ENCODE peak calls at places on chromosome 18, in nine cellular contexts. One of them, this sample, is unnamed.

GRCh38 chr18:73514449-73514848 is 633.2 kb downstream of the FBXO15 start:
- DNase-seq in thoracic aorta: no peak
- DNase-seq in CD4-positive, CD25-positive, alpha-beta regulatory T cell: no peak
- DNase-seq in colonic mucosa: no peak
- DNase-seq in PC-9: no peak
- DNase-seq in neural progenitor cell: no peak
- DNase-seq in GM12878: no peak
- DNase-seq in right lobe of liver: no peak
- DNase-seq in SJCRH30: no peak
- DNase-seq in this sample: no peak

GRCh38 chr18:43664487-43665008 is 387.3 kb upstream of the SYT4 start:
- DNase-seq in thoracic aorta: no peak
- DNase-seq in CD4-positive, CD25-positive, alpha-beta regulatory T cell: no peak
- DNase-seq in colonic mucosa: no peak
- DNase-seq in PC-9: no peak
- DNase-seq in neural progenitor cell: no peak
- DNase-seq in GM12878: no peak
- DNase-seq in right lobe of liver: no peak
- DNase-seq in SJCRH30: no peak
- DNase-seq in this sample: no peak

GRCh38 chr18:812123-812672 is at the start of gene YES1:
- DNase-seq in thoracic aorta: peak; percentile 21
- DNase-seq in CD4-positive, CD25-positive, alpha-beta regulatory T cell: peak; percentile 71
- DNase-seq in colonic mucosa: peak; percentile 82
- DNase-seq in PC-9: peak; percentile 87
- DNase-seq in neural progenitor cell: peak; percentile 93
- DNase-seq in GM12878: no peak
- DNase-seq in right lobe of liver: peak; percentile 87
- DNase-seq in SJCRH30: peak; percentile 86
- DNase-seq in this sample: peak; percentile 85

GRCh38 chr18:48640566-48641270 is 101.9 kb downstream of the CTIF start:
- DNase-seq in thoracic aorta: no peak
- DNase-seq in CD4-positive, CD25-positive, alpha-beta regulatory T cell: no peak
- DNase-seq in colonic mucosa: no peak
- DNase-seq in PC-9: no peak
- DNase-seq in neural progenitor cell: no peak
- DNase-seq in GM12878: no peak
- DNase-seq in right lobe of liver: no peak
- DNase-seq in SJCRH30: no peak
- DNase-seq in this sample: no peak

GRCh38 chr18:5294113-5294617 is 1.4 kb downstream of the ZBTB14 start:
- DNase-seq in thoracic aorta: no peak
- DNase-seq in CD4-positive, CD25-positive, alpha-beta regulatory T cell: no peak
- DNase-seq in colonic mucosa: peak; percentile 76
- DNase-seq in PC-9: no peak
- DNase-seq in neural progenitor cell: no peak
- DNase-seq in GM12878: no peak
- DNase-seq in right lobe of liver: peak; percentile 46
- DNase-seq in SJCRH30: peak; percentile 18
- DNase-seq in this sample: peak; percentile 65

GRCh38 chr18:7082666-7083065 is 34.9 kb downstream of the LAMA1 start:
- DNase-seq in thoracic aorta: no peak
- DNase-seq in CD4-positive, CD25-positive, alpha-beta regulatory T cell: no peak
- DNase-seq in colonic mucosa: no peak
- DNase-seq in PC-9: no peak
- DNase-seq in neural progenitor cell: no peak
- DNase-seq in GM12878: no peak
- DNase-seq in right lobe of liver: no peak
- DNase-seq in SJCRH30: no peak
- DNase-seq in this sample: no peak

GRCh38 chr18:74831571-74832250 is 234.0 kb downstream of the ZNF407 start:
- DNase-seq in thoracic aorta: no peak
- DNase-seq in CD4-positive, CD25-positive, alpha-beta regulatory T cell: no peak
- DNase-seq in colonic mucosa: no peak
- DNase-seq in PC-9: no peak
- DNase-seq in neural progenitor cell: no peak
- DNase-seq in GM12878: no peak
- DNase-seq in right lobe of liver: no peak
- DNase-seq in SJCRH30: no peak
- DNase-seq in this sample: no peak

GRCh38 chr18:44048846-44049245 is 631.8 kb upstream of the SETBP1 start:
- DNase-seq in thoracic aorta: no peak
- DNase-seq in CD4-positive, CD25-positive, alpha-beta regulatory T cell: no peak
- DNase-seq in colonic mucosa: no peak
- DNase-seq in PC-9: no peak
- DNase-seq in neural progenitor cell: no peak
- DNase-seq in GM12878: no peak
- DNase-seq in right lobe of liver: no peak
- DNase-seq in SJCRH30: no peak
- DNase-seq in this sample: no peak

GRCh38 chr18:32674491-32674890 is 98.3 kb downstream of the KLHL14 start:
- DNase-seq in thoracic aorta: no peak
- DNase-seq in CD4-positive, CD25-positive, alpha-beta regulatory T cell: no peak
- DNase-seq in colonic mucosa: no peak
- DNase-seq in PC-9: no peak
- DNase-seq in neural progenitor cell: peak; percentile 40
- DNase-seq in GM12878: no peak
- DNase-seq in right lobe of liver: no peak
- DNase-seq in SJCRH30: no peak
- DNase-seq in this sample: peak; percentile 3

DNA sequence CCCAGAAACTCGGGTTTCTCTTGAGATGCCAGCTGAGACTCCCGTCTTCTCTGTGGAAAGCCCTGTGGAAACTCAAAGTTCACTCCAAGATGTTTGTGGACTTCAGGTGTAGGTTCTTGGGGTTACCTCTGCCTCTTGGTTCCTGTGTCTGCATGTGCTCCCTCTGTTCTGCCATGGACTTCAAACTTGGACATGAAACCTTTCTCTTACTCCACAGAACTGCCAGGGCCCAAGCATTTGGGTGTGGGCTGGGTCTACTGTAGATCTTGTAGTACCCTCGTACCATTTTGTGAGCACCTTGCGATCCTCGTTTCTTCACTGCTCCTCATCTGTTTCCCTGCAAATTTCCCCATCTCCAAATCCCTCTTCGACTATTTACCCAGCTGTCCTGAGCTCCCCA is 175.5 kb downstream of the HAUS1 start:
- DNase-seq in thoracic aorta: no peak
- DNase-seq in CD4-positive, CD25-positive, alpha-beta regulatory T cell: no peak
- DNase-seq in colonic mucosa: no peak
- DNase-seq in PC-9: no peak
- DNase-seq in neural progenitor cell: no peak
- DNase-seq in GM12878: no peak
- DNase-seq in right lobe of liver: no peak
- DNase-seq in SJCRH30: no peak
- DNase-seq in this sample: no peak
- H3K27ac ChIP-seq in thoracic aorta: no peak overlapping the region
- H3K27ac ChIP-seq in CD4-positive, CD25-positive, alpha-beta regulatory T cell: no peak overlapping the region
- H3K27ac ChIP-seq in colonic mucosa: no peak overlapping the region
- H3K27ac ChIP-seq in PC-9: no peak overlapping the region
- H3K27ac ChIP-seq in neural progenitor cell: no peak overlapping the region
- H3K27ac ChIP-seq in GM12878: no peak overlapping the region
- H3K27ac ChIP-seq in right lobe of liver: no peak overlapping the region
- H3K27ac ChIP-seq in SJCRH30: no peak overlapping the region
- H3K27ac ChIP-seq in this sample: no peak overlapping the region

DNA sequence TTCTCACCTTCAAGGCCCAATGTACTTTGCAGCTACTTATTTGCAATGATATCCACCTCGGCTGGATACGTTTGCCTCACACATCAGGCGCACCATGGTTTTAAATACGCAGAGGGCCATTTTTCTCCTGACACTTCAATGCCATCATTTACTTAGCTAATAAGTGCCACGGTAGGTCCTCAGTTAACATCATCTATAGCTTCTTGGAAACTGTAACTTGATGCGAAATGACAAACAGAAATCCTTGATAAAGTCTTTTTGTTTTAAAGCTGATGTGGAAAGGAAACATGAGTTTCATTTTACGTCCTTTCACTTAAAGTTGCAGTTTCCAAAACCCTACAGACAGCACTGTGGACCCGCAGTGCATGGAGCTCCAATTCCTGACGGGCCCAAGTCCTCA is 37.1 kb downstream of the ZNF516 start:
- DNase-seq in thoracic aorta: no peak
- DNase-seq in CD4-positive, CD25-positive, alpha-beta regulatory T cell: no peak
- DNase-seq in colonic mucosa: no peak
- DNase-seq in PC-9: no peak
- DNase-seq in neural progenitor cell: no peak
- DNase-seq in GM12878: no peak
- DNase-seq in right lobe of liver: no peak
- DNase-seq in SJCRH30: no peak
- DNase-seq in this sample: no peak
- H3K4me1 ChIP-seq in thoracic aorta: peaks cover 3% of the 10 kb centered on the region
- H3K4me1 ChIP-seq in CD4-positive, CD25-positive, alpha-beta regulatory T cell: no peaks in the 10 kb centered on the region
- H3K4me1 ChIP-seq in colonic mucosa: no peaks in the 10 kb centered on the region
- H3K4me1 ChIP-seq in PC-9: no peaks in the 10 kb centered on the region
- H3K4me1 ChIP-seq in neural progenitor cell: peaks cover 53% of the 10 kb centered on the region
- H3K4me1 ChIP-seq in GM12878: peaks cover 10% of the 10 kb centered on the region
- H3K4me1 ChIP-seq in right lobe of liver: no peaks in the 10 kb centered on the region
- H3K4me1 ChIP-seq in SJCRH30: peaks cover 9% of the 10 kb centered on the region
- H3K4me1 ChIP-seq in this sample: no peaks in the 10 kb centered on the region

GRCh38 chr18:9925795-9926194 is 12.0 kb downstream of the VAPA start:
- DNase-seq in thoracic aorta: no peak
- DNase-seq in CD4-positive, CD25-positive, alpha-beta regulatory T cell: no peak
- DNase-seq in colonic mucosa: no peak
- DNase-seq in PC-9: no peak
- DNase-seq in neural progenitor cell: no peak
- DNase-seq in GM12878: no peak
- DNase-seq in right lobe of liver: no peak
- DNase-seq in SJCRH30: no peak
- DNase-seq in this sample: no peak

GRCh38 chr18:9926223-9926894 is 12.5 kb downstream of the VAPA start:
- DNase-seq in thoracic aorta: no peak
- DNase-seq in CD4-positive, CD25-positive, alpha-beta regulatory T cell: no peak
- DNase-seq in colonic mucosa: no peak
- DNase-seq in PC-9: no peak
- DNase-seq in neural progenitor cell: no peak
- DNase-seq in GM12878: no peak
- DNase-seq in right lobe of liver: no peak
- DNase-seq in SJCRH30: no peak
- DNase-seq in this sample: peak; percentile 6

GRCh38 chr18:9927392-9928063 is 13.7 kb downstream of the VAPA start:
- DNase-seq in thoracic aorta: no peak
- DNase-seq in CD4-positive, CD25-positive, alpha-beta regulatory T cell: no peak
- DNase-seq in colonic mucosa: no peak
- DNase-seq in PC-9: no peak
- DNase-seq in neural progenitor cell: no peak
- DNase-seq in GM12878: no peak
- DNase-seq in right lobe of liver: no peak
- DNase-seq in SJCRH30: peak; percentile 11
- DNase-seq in this sample: no peak

GRCh38 chr18:9925369-9925768 is 11.6 kb downstream of the VAPA start:
- DNase-seq in thoracic aorta: no peak
- DNase-seq in CD4-positive, CD25-positive, alpha-beta regulatory T cell: no peak
- DNase-seq in colonic mucosa: no peak
- DNase-seq in PC-9: no peak
- DNase-seq in neural progenitor cell: no peak
- DNase-seq in GM12878: no peak
- DNase-seq in right lobe of liver: no peak
- DNase-seq in SJCRH30: no peak
- DNase-seq in this sample: no peak

GRCh38 chr18:9926977-9927376 is 13.2 kb downstream of the VAPA start:
- DNase-seq in thoracic aorta: no peak
- DNase-seq in CD4-positive, CD25-positive, alpha-beta regulatory T cell: no peak
- DNase-seq in colonic mucosa: no peak
- DNase-seq in PC-9: no peak
- DNase-seq in neural progenitor cell: no peak
- DNase-seq in GM12878: no peak
- DNase-seq in right lobe of liver: no peak
- DNase-seq in SJCRH30: no peak
- DNase-seq in this sample: no peak
- H3K27ac ChIP-seq in thoracic aorta: peak overlapping the region; percentile 83
- H3K27ac ChIP-seq in CD4-positive, CD25-positive, alpha-beta regulatory T cell: no peak overlapping the region
- H3K27ac ChIP-seq in colonic mucosa: no peak overlapping the region
- H3K27ac ChIP-seq in PC-9: peak overlapping the region; percentile 7
- H3K27ac ChIP-seq in neural progenitor cell: no peak overlapping the region
- H3K27ac ChIP-seq in GM12878: peak overlapping the region; percentile 0
- H3K27ac ChIP-seq in right lobe of liver: no peak overlapping the region
- H3K27ac ChIP-seq in SJCRH30: peak overlapping the region; percentile 78
- H3K27ac ChIP-seq in this sample: no peak overlapping the region

DNA sequence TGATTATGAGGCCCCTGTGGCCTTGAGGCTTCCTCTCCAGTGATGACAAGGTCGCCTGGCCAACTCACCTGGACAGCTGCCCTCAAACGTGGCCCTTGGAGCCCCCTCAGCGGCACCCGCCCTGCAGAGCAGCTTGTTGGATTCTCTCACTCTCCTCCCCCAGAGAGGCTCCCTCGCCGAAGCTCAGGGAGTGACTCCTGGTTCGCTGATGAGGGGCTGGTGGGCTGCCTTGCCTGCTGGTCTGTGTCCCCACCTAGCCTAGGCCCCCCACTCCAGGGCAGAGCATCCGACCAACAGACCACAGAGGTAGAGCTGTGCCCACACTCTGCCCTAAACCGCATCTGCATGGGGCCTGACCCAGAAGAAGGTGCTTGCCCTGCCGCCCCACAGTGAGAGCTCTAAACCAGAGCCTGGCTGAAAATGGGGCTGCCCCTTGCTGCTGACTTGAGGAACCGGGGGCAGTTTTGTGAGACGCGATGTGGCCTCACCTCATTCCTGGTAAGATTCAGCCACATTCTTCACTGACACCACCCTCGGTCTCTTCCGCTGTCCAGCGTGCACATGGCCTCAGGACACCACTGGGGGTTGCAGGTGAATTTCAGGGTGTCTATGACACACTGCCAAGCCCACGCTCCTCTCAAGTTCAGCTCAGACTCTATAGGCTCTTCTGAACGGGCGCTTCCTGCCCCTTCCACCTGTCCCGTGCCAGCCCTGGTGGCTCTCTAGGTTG is 131.6 kb downstream of the CABLES1 start:
- DNase-seq in thoracic aorta: no peak
- DNase-seq in CD4-positive, CD25-positive, alpha-beta regulatory T cell: no peak
- DNase-seq in colonic mucosa: no peak
- DNase-seq in PC-9: no peak
- DNase-seq in neural progenitor cell: no peak
- DNase-seq in GM12878: no peak
- DNase-seq in right lobe of liver: no peak
- DNase-seq in SJCRH30: no peak
- DNase-seq in this sample: no peak
- H3K4me1 ChIP-seq in thoracic aorta: peaks cover 5% of the 10 kb centered on the region
- H3K4me1 ChIP-seq in CD4-positive, CD25-positive, alpha-beta regulatory T cell: no peaks in the 10 kb centered on the region
- H3K4me1 ChIP-seq in colonic mucosa: no peaks in the 10 kb centered on the region
- H3K4me1 ChIP-seq in PC-9: peaks cover 7% of the 10 kb centered on the region
- H3K4me1 ChIP-seq in neural progenitor cell: no peaks in the 10 kb centered on the region
- H3K4me1 ChIP-seq in GM12878: peaks cover 14% of the 10 kb centered on the region
- H3K4me1 ChIP-seq in right lobe of liver: no peaks in the 10 kb centered on the region
- H3K4me1 ChIP-seq in SJCRH30: no peaks in the 10 kb centered on the region
- H3K4me1 ChIP-seq in this sample: no peaks in the 10 kb centered on the region

This sample was measured in small intestine.